ENCODE peak calls at places on chromosomes 1 and 21, in eight cellular contexts. M, H, B, S, I, Z, O and F are unnamed samples.

GRCh38 chr1:117364240-117364639 is 3.0 kb upstream of the MAN1A2 start:
- DNase-seq in S (no peak), O (no peak), H (no peak), B (no peak), M (no peak), I (no peak), Z (no peak), F (no peak)

GRCh38 chr1:234683856-234684632 is 74.1 kb upstream of the IRF2BP2 start:
- DNase-seq in Z (peak; percentile 78), M (peak; percentile 65), I (no peak), O (peak; percentile 53), S (peak; percentile 65), H (peak; percentile 56), B (peak; percentile 56), F (peak; percentile 85)

GRCh38 chr1:62784509-62785365 is 805 bp downstream of the ATG4C start:
- DNase-seq in I (no peak), S (no peak), B (no peak), O (no peak), M (no peak), H (no peak), Z (peak; percentile 10), F (peak; percentile 11)

GRCh38 chr1:24720152-24720551 is 25.1 kb upstream of the CLIC4 start:
- DNase-seq in M (peak; percentile 90), I (no peak), S (peak; percentile 70), H (peak; percentile 74), Z (no peak), O (no peak), B (no peak), F (peak; percentile 48)

GRCh38 chr1:152328801-152329391 is 3.9 kb upstream of the FLG start:
- DNase-seq in I (no peak), S (no peak), M (peak; percentile 62), B (peak; percentile 16), O (no peak), H (no peak), Z (no peak), F (no peak)

GRCh38 chr1:175804556-175804955 is 61.2 kb upstream of the TNR start:
- DNase-seq in M (no peak), I (no peak), Z (no peak), H (no peak), S (no peak), O (no peak), B (no peak), F (no peak)

GRCh38 chr21:45421071-45421845 is 16.3 kb downstream of the COL18A1 start:
- DNase-seq in H (peak; percentile 72), I (no peak), M (no peak), B (no peak), S (peak; percentile 28), Z (peak; percentile 33), O (no peak), F (peak; percentile 20)

GRCh38 chr1:227945891-227946623 is 1.7 kb downstream of the WNT9A start:
- DNase-seq in Z (peak; percentile 63), O (peak; percentile 54), S (peak; percentile 98), I (peak; percentile 59), B (peak; percentile 50), M (peak; percentile 71), H (peak; percentile 95), F (peak; percentile 90)

GRCh38 chr1:3061566-3061965 is 7.4 kb upstream of the PRDM16 start:
- DNase-seq in B (no peak), H (no peak), M (no peak), I (no peak), Z (no peak), O (peak; percentile 23), S (no peak), F (no peak)

GRCh38 chr21:15289896-15290841 is 225.4 kb upstream of the NRIP1 start:
- DNase-seq in S (no peak), I (no peak), Z (no peak), B (peak; percentile 86), H (no peak), M (no peak), O (peak; percentile 92), F (no peak)

GRCh38 chr1:100921110-100921706 is 25.3 kb downstream of the SLC30A7 start:
- DNase-seq in B (peak; percentile 76), O (no peak), M (peak; percentile 41), S (peak; percentile 79), Z (peak; percentile 45), I (no peak), H (no peak), F (peak; percentile 25)

GRCh38 chr1:244302889-244303609 is 148.7 kb downstream of the ADSS2 start:
- DNase-seq in I (peak; percentile 59), Z (peak; percentile 89), B (no peak), O (no peak), H (peak; percentile 84), S (peak; percentile 80), M (peak; percentile 65), F (peak; percentile 72)

GRCh38 chr1:28893403-28894102 is 20.8 kb upstream of the EPB41 start:
- DNase-seq in Z (no peak), O (peak; percentile 64), B (peak; percentile 81), I (no peak), M (peak; percentile 14), S (peak; percentile 31), H (no peak), F (no peak)

GRCh38 chr1:234956821-234957329 is 171.8 kb downstream of the TOMM20 start:
- DNase-seq in M (no peak), B (peak; percentile 60), O (no peak), H (no peak), I (no peak), S (no peak), Z (peak; percentile 77), F (no peak)

GRCh38 chr1:39955547-39956539 is 898 bp downstream of the MFSD2A start:
- DNase-seq in S (peak; percentile 63), H (peak; percentile 47), Z (peak; percentile 40), B (peak; percentile 62), I (no peak), M (peak; percentile 57), O (peak; percentile 54), F (peak; percentile 75)

GRCh38 chr1:151222130-151222529 is 23.8 kb downstream of the PIP5K1A start:
- DNase-seq in H (no peak), Z (no peak), S (no peak), M (peak; percentile 14), B (no peak), I (no peak), O (no peak), F (no peak)

DNA sequence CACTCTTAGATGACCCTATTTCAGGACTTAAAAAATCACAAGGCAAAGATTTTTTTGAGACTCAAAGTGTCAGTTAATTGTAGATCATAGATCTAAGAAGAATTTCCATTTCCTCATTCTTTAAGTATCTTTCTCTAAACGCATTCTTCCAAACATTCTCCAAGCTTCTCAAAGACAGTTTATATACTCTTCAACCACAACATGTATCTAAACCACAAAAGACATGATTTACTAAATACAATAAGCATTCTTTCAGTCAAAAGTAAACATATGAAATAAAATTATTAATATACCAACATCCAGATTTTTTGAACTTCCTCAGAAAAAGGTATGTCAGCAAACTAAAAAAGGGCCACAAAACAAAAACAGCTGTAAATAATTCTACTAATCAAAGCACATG is 24.4 kb downstream of the RC3H1 start:
- DNase-seq in H (no peak), O (no peak), Z (no peak), S (no peak), B (no peak), I (no peak), M (peak; percentile 65), F (no peak)
- H3K4me2 ChIP-seq in H (no peak overlapping the region), O (no peak overlapping the region), Z (peak overlapping the region; percentile 17), S (no peak overlapping the region), B (no peak overlapping the region), I (no peak overlapping the region), M (peak overlapping the region; percentile 30), F (no peak overlapping the region)

DNA sequence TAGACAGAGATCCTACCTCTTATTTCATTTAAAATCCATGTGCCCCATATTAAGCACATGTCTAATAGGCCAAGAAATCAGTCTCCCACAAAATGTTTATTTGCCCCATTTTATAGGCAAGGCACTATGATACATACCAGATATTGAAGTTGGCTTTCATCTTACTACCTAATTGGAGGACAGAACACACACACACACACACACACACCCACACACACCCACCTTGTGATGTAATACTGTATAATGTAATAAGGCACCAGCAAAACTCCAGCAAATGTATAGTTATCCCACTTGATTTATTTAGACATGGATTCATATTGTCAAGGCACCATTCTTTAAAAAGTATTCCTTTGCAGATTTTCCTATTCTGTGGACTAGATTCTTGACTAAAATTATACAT is 56.8 kb downstream of the ATP6V1G3 start:
- DNase-seq in H (no peak), B (no peak), O (no peak), M (no peak), I (no peak), Z (no peak), S (no peak), F (no peak)
- H3K4me2 ChIP-seq in H (no peak overlapping the region), B (no peak overlapping the region), O (no peak overlapping the region), M (no peak overlapping the region), I (no peak overlapping the region), Z (no peak overlapping the region), S (no peak overlapping the region), F (no peak overlapping the region)

GRCh38 chr1:21514245-21514644 is 5.0 kb downstream of the ALPL start:
- DNase-seq in M (no peak), H (no peak), I (no peak), B (no peak), O (no peak), Z (no peak), S (no peak), F (no peak)
- H3K4me2 ChIP-seq in M (no peak overlapping the region), H (no peak overlapping the region), I (no peak overlapping the region), B (no peak overlapping the region), O (no peak overlapping the region), Z (no peak overlapping the region), S (no peak overlapping the region), F (no peak overlapping the region)

GRCh38 chr1:240609527-240610060 is 2.4 kb downstream of the GREM2 start:
- DNase-seq in Z (no peak), H (no peak), B (no peak), I (no peak), S (no peak), O (no peak), M (no peak), F (no peak)

GRCh38 chr1:240611619-240612490 is at the start of gene GREM2:
- DNase-seq in Z (peak; percentile 31), B (peak; percentile 82), M (peak; percentile 97), H (peak; percentile 3), I (no peak), S (peak; percentile 40), O (peak; percentile 74), F (peak; percentile 2)

GRCh38 chr1:240611228-240611618 is 732 bp downstream of the GREM2 start:
- DNase-seq in H (no peak), I (no peak), Z (no peak), M (no peak), S (no peak), B (peak; percentile 10), O (no peak), F (no peak)

GRCh38 chr1:240607006-240607405 is 4.9 kb downstream of the GREM2 start:
- DNase-seq in Z (no peak), M (no peak), O (no peak), B (no peak), I (no peak), H (no peak), S (peak; percentile 69), F (no peak)

GRCh38 chr1:240608707-240609106 is 3.2 kb downstream of the GREM2 start:
- DNase-seq in B (peak; percentile 71), H (no peak), I (no peak), O (peak; percentile 36), Z (peak; percentile 38), S (peak; percentile 64), M (no peak), F (no peak)
- H3K4me2 ChIP-seq in B (no peak overlapping the region), H (no peak overlapping the region), I (no peak overlapping the region), O (no peak overlapping the region), Z (peak overlapping the region; percentile 29), S (no peak overlapping the region), M (peak overlapping the region; percentile 58), F (no peak overlapping the region)

GRCh38 chr1:91777630-91778300 is 108.2 kb downstream of the TGFBR3 start:
- DNase-seq in H (no peak), S (no peak), I (no peak), O (no peak), Z (no peak), B (no peak), M (no peak), F (no peak)
- H3K4me2 ChIP-seq in H (no peak overlapping the region), S (no peak overlapping the region), I (no peak overlapping the region), O (no peak overlapping the region), Z (no peak overlapping the region), B (no peak overlapping the region), M (no peak overlapping the region), F (no peak overlapping the region)